ENCODE peak calls at places on chromosomes 7 and 10, in six cellular contexts. D is GM12878, R is HepG2, K is H1, J is SK-N-SH, Q is K562. T is an unnamed sample.

GRCh38 chr10:26706206-26706605 is 8.7 kb downstream of the PDSS1 start:
- DNase-seq in J (no peak), Q (no peak), K (no peak), D (no peak), R (no peak), T (peak)

GRCh38 chr10:92181575-92181974 is 109.3 kb downstream of the CPEB3 start:
- DNase-seq in D (no peak), Q (no peak), K (no peak), J (no peak), R (peak), T (no peak)

GRCh38 chr7:158020706-158021095 is 566.9 kb downstream of the PTPRN2 start:
- DNase-seq in D (no peak), R (no peak), K (no peak), J (no peak), Q (no peak), T (no peak)

GRCh38 chr10:125340871-125341270 is 180.5 kb upstream of the CTBP2 start:
- DNase-seq in Q (no peak), K (no peak), D (no peak), R (no peak), J (no peak), T (no peak)

GRCh38 chr7:74042746-74043522 is 15.0 kb downstream of the ELN start:
- DNase-seq in K (no peak), Q (no peak), R (no peak), D (no peak), J (peak), T (no peak)

GRCh38 chr7:106273009-106273695 is 11.6 kb downstream of the NAMPT start:
- DNase-seq in J (no peak), K (no peak), R (no peak), D (peak), Q (no peak), T (no peak)

GRCh38 chr10:78942006-78942405 is 126.8 kb upstream of the ZMIZ1 start:
- DNase-seq in D (no peak), Q (no peak), K (no peak), J (no peak), R (no peak), T (no peak)

GRCh38 chr7:142120474-142121000 is 9.0 kb downstream of the MGAM2 start:
- DNase-seq in K (no peak), D (no peak), J (no peak), Q (no peak), R (no peak), T (no peak)

GRCh38 chr7:64951250-64951848 is 39.5 kb downstream of the ZNF117 start:
- DNase-seq in D (peak), J (peak), Q (peak), K (no peak), R (peak), T (peak)

GRCh38 chr7:50791363-50791762 is 8.7 kb upstream of the GRB10 start:
- DNase-seq in Q (peak), R (no peak), D (no peak), K (no peak), J (no peak), T (no peak)
- H3K4me3 ChIP-seq in Q (peak), R (peak), D (no peak), K (peak), J (peak), T (peak)

DNA sequence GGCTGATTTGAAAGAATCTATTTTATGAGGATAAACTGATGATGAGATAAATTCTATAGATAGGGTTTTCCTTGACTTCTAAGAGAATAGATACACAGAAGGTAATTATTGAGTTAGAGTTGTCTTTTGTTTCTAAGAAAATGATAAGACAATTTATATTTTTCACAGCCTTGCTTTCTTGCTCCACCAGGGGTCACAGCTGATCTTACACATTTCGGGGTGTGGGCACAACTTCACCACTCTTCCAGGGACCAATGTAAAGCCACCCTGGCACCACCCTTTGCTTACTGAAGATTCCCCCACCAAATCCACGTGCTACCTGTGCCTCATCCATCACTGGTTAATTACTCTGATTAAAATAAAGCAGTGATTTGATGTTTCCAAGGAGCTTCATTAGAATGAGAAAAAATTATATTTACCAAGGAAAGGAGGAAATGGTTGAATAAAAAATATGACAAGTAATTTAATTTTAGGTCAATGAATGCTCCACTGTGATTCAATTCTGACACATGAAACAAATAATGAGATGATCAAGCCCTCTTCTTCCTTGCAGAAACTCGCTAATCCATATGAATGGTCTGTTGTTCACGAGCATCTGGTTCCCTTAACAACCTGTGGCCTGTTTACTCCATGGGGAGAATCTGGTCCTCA is 177.3 kb upstream of the TNS3 start:
- DNase-seq in D (no peak), J (no peak), K (no peak), R (no peak), Q (no peak), T (no peak)
- TF ChIP-seq GABPA in D (no peak), J (no peak), K (no peak), R (no peak), Q (no peak), T (no peak)

GRCh38 chr10:69181433-69181832 is 1.4 kb downstream of the SUPV3L1 start:
- DNase-seq in Q (no peak), K (no peak), R (no peak), J (no peak), D (no peak), T (no peak)
- H3K4me3 ChIP-seq in Q (peak), K (peak), R (peak), J (peak), D (peak), T (peak)

GRCh38 chr10:73910401-73910763 is 550 bp upstream of the PLAU start:
- DNase-seq in Q (peak), R (peak), J (peak), K (no peak), D (no peak), T (no peak)
- TF ChIP-seq GABPA in Q (no peak), R (no peak), J (no peak), K (no peak), D (no peak), T (no peak)

DNA sequence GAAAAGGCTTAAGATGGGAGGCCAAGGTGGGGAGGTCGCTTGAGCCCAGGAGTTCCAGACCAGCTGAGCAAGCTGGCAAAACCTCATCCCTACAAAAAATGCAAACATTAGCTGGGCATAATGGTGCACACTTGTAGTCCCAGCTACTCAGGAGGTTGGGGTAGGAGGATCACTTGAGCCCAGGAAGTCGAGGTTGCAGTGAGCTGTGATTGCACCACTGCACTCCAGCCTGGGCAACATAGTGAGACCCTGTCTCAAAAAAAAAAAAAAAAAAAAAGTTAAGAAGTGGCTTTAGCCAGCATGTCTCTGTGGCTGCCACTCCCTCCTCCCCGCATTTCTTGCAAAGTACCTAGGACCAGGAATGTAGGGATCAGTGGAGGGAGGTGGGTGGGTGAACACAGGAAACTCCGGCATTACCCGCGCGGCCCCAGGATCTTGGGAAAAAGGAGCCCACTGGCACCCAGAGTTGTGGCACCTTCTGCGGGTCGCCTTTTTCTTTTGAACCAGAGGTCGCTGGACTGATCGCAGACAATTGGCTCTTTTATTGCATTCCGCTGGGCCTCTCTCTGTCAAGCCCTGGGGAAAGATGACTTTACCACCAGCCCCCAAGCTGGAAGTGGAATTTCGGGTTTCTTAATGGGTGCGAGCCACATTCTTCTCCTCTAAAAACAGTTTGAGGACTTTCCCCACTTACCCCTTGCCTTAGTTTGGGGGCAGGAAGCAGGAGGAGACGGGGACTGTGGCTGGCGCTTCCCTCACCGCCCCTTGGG is 3.5 kb downstream of the VGF start:
- DNase-seq in Q (no peak), J (no peak), K (no peak), D (no peak), R (no peak), T (no peak)
- H3K4me3 ChIP-seq in Q (no peak), J (no peak), K (peak), D (peak), R (no peak), T (no peak)

GRCh38 chr7:107961399-107961798 is 41.6 kb downstream of the LAMB1 start:
- DNase-seq in J (no peak), R (no peak), Q (no peak), D (no peak), K (no peak), T (no peak)
- TF ChIP-seq GABPA in J (no peak), R (no peak), Q (no peak), D (no peak), K (no peak), T (no peak)

GRCh38 chr10:103852189-103852711 is 3.1 kb downstream of the SH3PXD2A start:
- DNase-seq in R (no peak), Q (no peak), D (no peak), K (no peak), J (no peak), T (peak)

GRCh38 chr10:103854687-103855423 is 521 bp downstream of the SH3PXD2A start:
- DNase-seq in R (no peak), Q (no peak), D (no peak), J (peak), K (no peak), T (no peak)

GRCh38 chr10:103852856-103853255 is 2.5 kb downstream of the SH3PXD2A start:
- DNase-seq in R (no peak), Q (no peak), K (no peak), D (no peak), J (no peak), T (peak)

GRCh38 chr10:103854265-103854686 is 1.1 kb downstream of the SH3PXD2A start:
- DNase-seq in Q (no peak), K (no peak), R (peak), D (no peak), J (no peak), T (no peak)

GRCh38 chr10:103853428-103854264 is 1.7 kb downstream of the SH3PXD2A start:
- DNase-seq in Q (no peak), D (no peak), J (no peak), R (peak), K (no peak), T (no peak)
- H3K4me3 ChIP-seq in Q (no peak), D (no peak), J (peak), R (peak), K (peak), T (no peak)

DNA sequence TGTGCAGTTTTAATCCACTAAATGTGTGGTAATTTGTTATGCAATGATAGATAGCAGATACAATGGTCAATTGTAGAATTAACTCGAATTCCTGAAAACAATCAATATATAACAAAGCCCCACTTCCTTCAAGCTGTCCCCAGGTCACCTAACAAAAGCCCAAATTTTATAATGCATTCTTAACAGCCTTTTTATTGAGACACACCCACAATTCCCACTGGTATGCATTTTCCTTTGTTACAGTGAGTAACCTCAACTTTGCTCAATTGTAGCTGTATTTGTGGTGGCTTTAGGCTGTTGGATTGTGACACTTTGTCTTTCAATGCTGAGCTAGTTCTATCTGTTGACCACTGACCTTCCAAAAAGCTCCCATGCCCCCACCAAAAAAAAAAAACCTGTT is 279.8 kb upstream of the CACNA2D1 start:
- DNase-seq in R (no peak), D (no peak), J (no peak), Q (no peak), K (no peak), T (no peak)
- TF ChIP-seq GABPA in R (no peak), D (no peak), J (no peak), Q (no peak), K (no peak), T (no peak)

DNA sequence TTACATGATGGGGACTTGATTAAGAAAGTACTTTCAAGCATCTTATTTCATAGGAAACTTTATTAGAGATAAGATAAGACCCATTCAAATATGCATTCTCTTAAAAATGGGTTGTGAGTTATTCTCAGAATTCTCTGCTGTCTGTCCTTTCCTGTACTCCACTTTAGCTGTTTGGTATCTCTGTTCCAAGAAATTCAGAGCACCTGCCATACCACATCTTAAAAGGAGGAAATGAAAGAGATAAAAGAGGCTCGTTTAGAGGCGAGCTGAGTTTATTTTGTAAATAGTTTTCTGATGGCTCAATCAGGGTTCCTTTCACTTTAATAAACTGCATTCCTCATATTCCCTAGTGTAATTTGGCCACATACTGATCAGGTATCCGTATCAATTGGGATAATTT is 87.2 kb downstream of the MDFIC start:
- DNase-seq in Q (no peak), R (no peak), D (no peak), K (no peak), J (no peak), T (no peak)
- H3K4me3 ChIP-seq in Q (no peak), R (no peak), D (no peak), K (no peak), J (no peak), T (no peak)